ENCODE peak calls at places on chromosomes 3 and 15, in five cellular contexts. K is transverse colon, Z is stomach, Q is sigmoid colon, M is HCT116. C is an unnamed sample. For H3K4me1, the result is how much of the 10 kb centered on the place peaks cover.

GRCh38 chr3:3170998-3171397 is 8.5 kb downstream of the CRBN start:
- DNase-seq in Q (no peak), K (no peak), M (peak), Z (no peak), C (no peak)

GRCh38 chr15:78000927-78001249 is 76.6 kb downstream of the TBC1D2B start:
- DNase-seq in K (no peak), Z (no peak), M (no peak), Q (peak), C (no peak)

GRCh38 chr3:73874596-73874995 is 249.9 kb upstream of the PDZRN3 start:
- DNase-seq in K (no peak), Q (no peak), M (no peak), Z (no peak), C (no peak)

GRCh38 chr3:120094776-120095225 is 554 bp upstream of the GSK3B start:
- DNase-seq in K (peak), Z (peak), Q (peak), M (no peak), C (peak)

GRCh38 chr3:21621396-21621695 is 129.7 kb downstream of the ZNF385D start:
- DNase-seq in Q (no peak), K (no peak), Z (no peak), M (no peak), C (no peak)

GRCh38 chr3:188824596-188824995 is 347.2 kb upstream of the TPRG1 start:
- DNase-seq in Z (no peak), Q (no peak), K (no peak), M (no peak), C (no peak)

GRCh38 chr3:151315136-151315535 is 1.5 kb downstream of the GPR87 start:
- DNase-seq in Z (no peak), K (no peak), M (no peak), Q (no peak), C (no peak)

GRCh38 chr3:158330820-158331219 is 220.9 kb downstream of the RSRC1 start:
- DNase-seq in Z (no peak), M (no peak), Q (no peak), K (no peak), C (no peak)

GRCh38 chr3:172550347-172550943 is 27.2 kb upstream of the TNFSF10 start:
- DNase-seq in M (peak), Z (no peak), Q (no peak), K (no peak), C (no peak)

GRCh38 chr15:42065008-42065407 is 29.4 kb downstream of the PLA2G4D start:
- DNase-seq in M (no peak), Q (no peak), K (no peak), Z (peak), C (no peak)

GRCh38 chr3:157631468-157631867 is 128.3 kb upstream of the VEPH1 start:
- DNase-seq in Q (no peak), K (no peak), Z (no peak), M (no peak), C (no peak)

GRCh38 chr3:4708230-4708629 is 215.1 kb downstream of the ITPR1 start:
- DNase-seq in M (no peak), Q (no peak), Z (no peak), K (no peak), C (no peak)

GRCh38 chr3:71060536-71060935 is 523.0 kb downstream of the FOXP1 start:
- DNase-seq in Z (no peak), Q (no peak), M (no peak), K (no peak), C (no peak)

GRCh38 chr3:71062037-71062919 is 521.2 kb downstream of the FOXP1 start:
- DNase-seq in Q (no peak), M (no peak), K (no peak), Z (no peak), C (no peak)

GRCh38 chr3:71061037-71061436 is 522.5 kb downstream of the FOXP1 start:
- DNase-seq in M (no peak), Z (no peak), Q (no peak), K (no peak), C (no peak)

GRCh38 chr3:71062920-71063767 is 520.4 kb downstream of the FOXP1 start:
- DNase-seq in K (no peak), M (no peak), Z (no peak), Q (no peak), C (no peak)

DNA sequence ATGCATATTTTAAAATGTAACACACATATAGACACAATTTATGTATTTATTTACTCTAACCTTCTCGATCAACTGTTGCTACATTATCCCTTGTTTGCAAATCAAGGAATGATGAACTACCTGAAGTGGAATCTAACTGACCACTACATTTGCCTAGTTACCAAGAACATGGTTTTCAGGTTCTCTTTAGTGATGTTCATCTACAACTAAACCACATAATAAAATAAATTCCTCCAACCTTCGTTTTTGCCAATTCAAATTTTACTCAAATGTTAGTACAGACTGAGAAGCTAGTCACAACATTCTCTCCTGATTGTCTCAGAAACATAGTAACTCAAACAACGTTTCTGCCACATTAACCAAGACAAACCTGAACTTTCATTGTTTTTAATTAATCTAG is 521.9 kb downstream of the FOXP1 start:
- DNase-seq in Q (no peak), Z (no peak), K (no peak), M (no peak), C (no peak)
- H3K4me1 ChIP-seq in Q (half or more), Z (half or more), K (half or more), M (under half), C (half or more)

GRCh38 chr3:112381673-112382542 is 49.0 kb downstream of the CD200 start:
- DNase-seq in Q (no peak), Z (no peak), K (no peak), M (no peak), C (no peak)
- TF ChIP-seq POLR2AphosphoS5 in Q (no peak), Z (no peak), K (no peak), M (no peak), C (no peak)

GRCh38 chr15:98599911-98600685 is 48.2 kb upstream of the IGF1R start:
- DNase-seq in M (no peak), K (peak), Z (no peak), Q (no peak), C (peak)
- TF ChIP-seq POLR2A in M (no peak), K (no peak), Z (no peak), Q (no peak), C (no peak)

DNA sequence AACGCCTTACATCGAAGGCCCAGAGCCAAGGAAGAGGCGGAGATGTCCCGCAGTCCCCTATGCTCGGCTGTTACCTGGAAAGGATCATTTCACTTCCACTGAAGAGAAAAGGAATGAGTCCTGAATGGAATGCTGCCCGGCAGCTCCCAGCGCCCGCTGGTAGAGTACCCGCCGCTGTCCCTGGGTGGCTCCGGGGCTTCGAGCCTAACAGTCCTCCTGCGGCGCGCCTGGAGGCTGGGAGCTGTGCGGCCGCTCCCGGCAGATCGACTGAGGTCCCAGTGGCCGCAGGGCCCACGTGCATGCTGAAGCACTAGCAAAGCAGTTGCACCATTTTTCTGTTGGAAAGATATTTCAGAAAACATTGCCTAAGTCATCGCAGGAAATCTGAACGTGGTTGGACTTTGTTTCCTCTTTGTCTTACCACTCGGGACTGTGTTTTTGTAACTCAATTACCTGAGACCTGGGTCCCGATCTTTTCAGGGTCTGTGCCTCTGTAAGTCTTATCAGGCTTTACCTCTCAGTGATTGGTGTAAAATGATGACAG is 984 bp downstream of the RNU6-1 start:
- DNase-seq in Q (peak), K (peak), M (no peak), Z (peak), C (peak)
- H3K4me1 ChIP-seq in Q (half or more), K (under half), M (under half), Z (half or more), C (under half)

DNA sequence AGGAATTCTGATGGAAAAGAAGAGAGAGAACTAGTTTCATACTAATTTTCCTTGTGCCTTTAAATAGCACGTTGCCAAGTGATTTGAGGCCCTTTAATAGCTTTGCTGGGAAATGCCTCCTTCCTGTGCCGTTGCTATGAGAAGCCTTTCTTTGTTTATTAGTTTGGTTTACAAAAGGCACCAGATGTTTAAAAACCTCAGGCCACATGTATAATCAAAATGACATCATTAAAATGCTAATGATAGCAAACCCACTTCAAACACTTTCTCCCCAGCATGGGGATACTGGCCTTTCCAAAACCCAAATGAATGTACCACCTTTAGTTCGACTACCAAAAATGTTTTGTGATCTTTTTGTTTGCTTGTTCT is 50.0 kb upstream of the TBC1D23 start:
- DNase-seq in Z (no peak), M (no peak), Q (no peak), K (no peak), C (no peak)
- TF ChIP-seq POLR2AphosphoS5 in Z (peak), M (no peak), Q (no peak), K (peak), C (peak)

GRCh38 chr15:69082556-69082955 is 68.1 kb downstream of the NOX5 start:
- DNase-seq in M (no peak), K (no peak), Z (no peak), Q (no peak), C (no peak)

GRCh38 chr15:69080203-69080957 is 65.9 kb downstream of the NOX5 start:
- DNase-seq in M (no peak), Q (no peak), Z (no peak), K (no peak), C (no peak)

GRCh38 chr15:69080958-69081248 is 66.4 kb downstream of the NOX5 start:
- DNase-seq in Z (no peak), M (no peak), Q (no peak), K (no peak), C (no peak)

GRCh38 chr15:69082041-69082502 is 67.6 kb downstream of the NOX5 start:
- DNase-seq in K (no peak), Z (no peak), M (no peak), Q (peak), C (no peak)

GRCh38 chr15:69081310-69082004 is 67.0 kb downstream of the NOX5 start:
- DNase-seq in M (no peak), Q (peak), Z (no peak), K (no peak), C (no peak)
- TF ChIP-seq POLR2A in M (no peak), Q (no peak), Z (no peak), K (no peak), C (no peak)

DNA sequence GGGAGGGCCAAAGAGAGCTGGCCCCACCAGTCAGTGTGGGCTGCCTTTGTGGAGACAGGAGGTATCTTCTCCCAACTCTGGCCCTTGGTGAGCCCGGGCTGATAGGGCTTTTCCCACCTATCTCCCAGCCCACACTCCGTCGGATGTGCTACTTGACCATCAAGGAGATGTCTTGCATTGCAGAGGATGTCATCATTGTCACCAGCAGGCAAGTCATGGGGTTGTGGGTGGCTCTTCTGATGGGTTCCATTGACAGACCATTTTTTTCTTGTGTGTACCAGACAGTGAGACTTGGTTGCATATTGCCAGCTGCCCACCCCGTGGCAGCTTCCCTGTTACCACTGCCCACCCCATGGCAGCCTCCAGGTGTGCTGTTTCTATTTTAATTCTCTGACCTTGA is 3.3 kb downstream of the COPG1 start:
- DNase-seq in Q (no peak), M (no peak), Z (no peak), K (no peak), C (no peak)
- H3K4me1 ChIP-seq in Q (under half), M (under half), Z (half or more), K (under half), C (under half)

GRCh38 chr3:100715176-100715575 is 5.9 kb downstream of the TFG start:
- DNase-seq in K (no peak), Q (no peak), Z (no peak), M (no peak), C (no peak)
- TF ChIP-seq POLR2AphosphoS5 in K (no peak), Q (no peak), Z (no peak), M (no peak), C (no peak)

GRCh38 chr3:105788548-105789036 is 80.2 kb downstream of the CBLB start:
- DNase-seq in M (no peak), K (no peak), Q (no peak), Z (no peak), C (no peak)

GRCh38 chr3:105786241-105786640 is 82.6 kb downstream of the CBLB start:
- DNase-seq in K (no peak), Q (no peak), M (no peak), Z (no peak), C (no peak)

GRCh38 chr3:105785790-105786189 is 83.0 kb downstream of the CBLB start:
- DNase-seq in K (no peak), M (no peak), Q (no peak), Z (no peak), C (no peak)

GRCh38 chr3:105783631-105784030 is 85.2 kb downstream of the CBLB start:
- DNase-seq in K (no peak), M (no peak), Z (no peak), Q (no peak), C (no peak)

DNA sequence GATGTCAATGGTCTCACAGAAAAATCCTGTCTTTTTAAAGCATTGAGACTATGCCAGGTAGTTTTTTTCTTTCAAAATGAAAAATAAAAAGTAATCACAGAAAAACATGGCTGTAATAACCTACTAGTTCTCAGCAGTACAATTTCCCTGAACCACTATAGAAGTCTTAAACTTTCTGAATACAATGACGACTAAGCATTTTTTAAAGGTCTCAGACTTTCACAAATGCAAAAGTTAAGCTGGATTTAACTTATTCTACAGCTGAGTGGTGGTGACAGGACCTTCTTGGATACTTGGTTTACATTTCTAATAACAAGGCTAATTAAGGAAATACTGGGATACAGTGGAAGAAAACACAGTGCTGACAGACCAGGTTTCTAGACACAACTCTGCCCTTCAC is 81.8 kb downstream of the CBLB start:
- DNase-seq in Z (no peak), K (no peak), M (no peak), Q (no peak), C (no peak)
- TF ChIP-seq POLR2A in Z (no peak), K (no peak), M (no peak), Q (no peak), C (no peak)

GRCh38 chr3:58521002-58521670 is 15.9 kb downstream of the ACOX2 start:
- DNase-seq in Q (no peak), Z (no peak), M (no peak), K (no peak), C (no peak)

GRCh38 chr3:58520403-58520784 is 16.6 kb downstream of the ACOX2 start:
- DNase-seq in Z (no peak), M (no peak), K (no peak), Q (no peak), C (no peak)

GRCh38 chr3:58521917-58522680 is 14.9 kb downstream of the ACOX2 start:
- DNase-seq in M (no peak), Q (no peak), Z (no peak), K (no peak), C (peak)

GRCh38 chr3:58524326-58524888 is 12.6 kb downstream of the ACOX2 start:
- DNase-seq in M (no peak), Q (no peak), Z (no peak), K (no peak), C (no peak)

DNA sequence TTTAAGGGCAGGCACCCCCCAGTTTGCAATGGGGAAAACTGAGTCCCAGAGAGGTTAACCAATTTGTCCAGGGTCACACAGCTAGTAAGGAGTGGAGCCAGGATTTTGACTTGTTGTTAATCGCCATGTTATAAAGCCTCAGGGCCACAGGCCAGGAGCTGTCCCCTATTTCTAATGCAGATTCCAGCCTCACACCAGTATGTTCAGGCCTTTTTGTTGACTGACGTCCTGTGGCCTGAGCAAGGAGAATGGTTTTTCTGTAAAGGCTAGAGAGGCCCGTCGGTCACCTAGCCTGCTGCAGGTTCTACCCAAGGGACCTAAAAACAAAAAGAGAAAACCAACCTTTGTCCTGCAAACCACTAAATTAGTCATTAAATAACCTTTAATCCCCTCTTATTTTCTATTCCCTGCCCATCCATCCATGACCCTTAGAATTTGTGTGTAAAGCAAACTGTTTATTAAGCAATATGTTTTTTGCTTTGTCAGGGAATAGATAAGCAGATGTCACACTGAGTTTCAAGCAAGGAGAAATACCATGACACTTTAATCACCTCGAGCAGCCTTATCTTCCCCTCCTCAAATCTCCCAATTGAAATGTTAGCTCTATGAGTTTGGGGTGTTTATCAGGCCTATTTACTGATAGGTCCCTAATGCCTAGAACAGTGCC is 14.1 kb downstream of the ACOX2 start:
- DNase-seq in M (no peak), K (no peak), Q (no peak), Z (no peak), C (no peak)
- H3K4me1 ChIP-seq in M (under half), K (under half), Q (under half), Z (under half), C (under half)